ENCODE peak calls at places on chromosomes 16 and 17, in six cellular contexts. R is keratinocyte, J is heart right ventricle, M is thoracic aorta, Q is neural progenitor cell, I is OCI-LY7. U is an unnamed sample.

GRCh38 chr17:37212184-37212583 is 163.6 kb upstream of the C17orf78 start:
- DNase-seq in R (no peak), J (no peak), I (no peak), M (no peak), Q (peak; percentile 23), U (no peak)

GRCh38 chr17:46950997-46951621 is 27.9 kb downstream of the RPRML start:
- DNase-seq in I (no peak), M (no peak), Q (peak; percentile 41), J (no peak), R (no peak), U (no peak)

GRCh38 chr16:28264656-28265055 is 27.7 kb upstream of the SBK1 start:
- DNase-seq in J (no peak), I (no peak), R (no peak), M (no peak), Q (no peak), U (no peak)

GRCh38 chr16:52407778-52408177 is 139.2 kb downstream of the TOX3 start:
- DNase-seq in M (no peak), R (no peak), I (no peak), J (no peak), Q (no peak), U (no peak)

GRCh38 chr17:79392598-79392997 is 218.3 kb downstream of the RBFOX3 start:
- DNase-seq in R (no peak), Q (no peak), I (no peak), J (no peak), M (no peak), U (no peak)

GRCh38 chr16:12398029-12398735 is 405.5 kb downstream of the CPPED1 start:
- DNase-seq in I (no peak), Q (no peak), R (no peak), M (no peak), J (no peak), U (no peak)

GRCh38 chr17:49471089-49471683 is 23.9 kb upstream of the NGFR start:
- DNase-seq in R (no peak), I (no peak), Q (peak; percentile 52), J (peak; percentile 43), M (no peak), U (no peak)

GRCh38 chr16:73082608-73083007 is 34.7 kb upstream of the ZFHX3 start:
- DNase-seq in M (no peak), R (peak; percentile 70), J (no peak), Q (no peak), I (no peak), U (no peak)

GRCh38 chr17:10107320-10108165 is 90.9 kb downstream of the GAS7 start:
- DNase-seq in J (no peak), I (no peak), M (no peak), R (no peak), Q (no peak), U (no peak)

GRCh38 chr17:75364078-75364477 is 41.4 kb downstream of the GRB2 start:
- DNase-seq in I (no peak), M (no peak), R (no peak), Q (no peak), J (no peak), U (no peak)

GRCh38 chr16:21283521-21284289 is 5.6 kb upstream of the CRYM start:
- DNase-seq in M (no peak), R (no peak), Q (peak; percentile 90), I (no peak), J (peak; percentile 43), U (peak; percentile 76)

GRCh38 chr16:12944300-12944699 is 42.9 kb downstream of the SHISA9 start:
- DNase-seq in Q (no peak), M (no peak), J (no peak), R (no peak), I (no peak), U (no peak)

DNA sequence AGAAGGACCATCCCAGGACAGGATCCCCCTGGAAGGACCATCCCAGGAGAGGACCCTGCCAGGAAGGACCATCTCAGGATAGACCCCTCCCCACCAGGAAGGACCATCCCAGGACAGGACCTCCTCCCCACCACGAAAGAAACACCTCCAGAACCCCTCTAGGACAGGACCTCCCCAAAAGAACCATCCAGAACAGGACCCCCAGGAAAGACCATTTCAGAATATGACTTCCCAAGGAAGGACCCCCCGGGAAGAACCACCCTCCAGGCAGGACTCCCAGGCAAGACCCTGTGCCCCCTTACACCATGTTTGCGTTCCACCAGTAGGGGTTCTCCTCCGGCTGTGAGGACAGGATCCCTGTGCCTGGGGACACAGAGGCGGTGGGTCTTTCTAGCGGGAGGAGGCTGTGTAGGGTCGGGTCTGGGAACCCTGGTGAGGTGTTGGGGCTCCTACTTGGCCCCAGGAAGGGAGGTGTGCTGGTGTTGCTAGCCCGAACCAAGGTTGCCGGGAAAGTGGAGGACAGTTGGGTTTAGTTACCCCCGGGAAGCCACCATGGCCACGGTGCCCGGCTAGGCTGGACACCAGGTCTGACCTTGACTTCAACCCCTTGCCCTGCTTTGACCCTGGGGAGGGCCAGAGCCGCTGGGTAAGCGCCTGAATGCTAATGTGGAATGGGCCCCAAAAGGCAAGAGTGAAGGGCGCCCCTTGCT is 2.2 kb downstream of the NOTUM start:
- DNase-seq in J (no peak), Q (no peak), R (no peak), M (no peak), I (no peak), U (no peak)
- H3K27ac ChIP-seq in J (no peak overlapping the region), Q (no peak overlapping the region), R (no peak overlapping the region), M (no peak overlapping the region), I (no peak overlapping the region), U (no peak overlapping the region)

DNA sequence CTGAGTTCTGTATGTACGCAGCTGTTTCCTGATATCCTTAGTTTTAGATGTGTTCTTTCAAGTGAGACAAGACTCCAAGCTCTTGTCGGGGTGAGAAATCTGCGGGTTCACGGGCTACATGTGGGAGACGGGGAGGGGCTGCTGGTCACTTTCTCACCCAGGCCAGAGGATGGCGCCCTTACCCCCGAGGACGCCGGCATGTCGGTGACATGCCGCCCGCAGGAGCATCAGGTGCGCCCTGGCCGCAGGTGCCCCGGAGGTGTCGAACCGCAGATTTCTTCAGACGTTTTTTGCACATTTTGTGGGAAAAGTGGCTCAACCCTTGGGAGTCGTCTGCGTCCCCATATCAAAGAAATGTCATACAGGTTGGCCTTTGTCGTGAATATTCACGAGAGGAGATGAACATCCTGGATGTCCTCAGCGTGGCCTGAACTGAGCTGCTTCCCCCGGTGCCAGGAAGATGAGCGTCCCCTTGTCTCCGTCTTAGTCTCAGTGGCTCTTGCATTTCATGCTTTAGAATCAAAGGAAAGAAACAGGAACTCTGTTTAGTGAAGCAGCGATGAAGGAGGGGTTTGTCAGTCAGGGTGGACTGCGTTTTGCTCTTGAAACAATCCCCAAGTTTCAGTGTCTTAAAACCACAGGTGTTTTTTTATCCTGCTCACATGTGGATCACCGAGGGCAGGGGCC is 75.3 kb upstream of the ZNF750 start:
- DNase-seq in I (peak; percentile 92), J (no peak), Q (no peak), R (no peak), M (no peak), U (no peak)
- TF ChIP-seq CTCF in I (peak; percentile 89), J (no peak), Q (peak; percentile 32), R (no peak), M (no peak), U (no peak)

GRCh38 chr17:38455288-38455915 is 27.1 kb downstream of the ARHGAP23 start:
- DNase-seq in R (no peak), J (no peak), I (no peak), Q (peak; percentile 59), M (no peak), U (no peak)
- H3K4me3 ChIP-seq in R (no peak overlapping the region), J (peak overlapping the region; percentile 50), I (no peak overlapping the region), Q (no peak overlapping the region), M (peak overlapping the region; percentile 72), U (peak overlapping the region; percentile 48)

GRCh38 chr17:18954321-18954720 is 2.4 kb downstream of the SLC5A10 start:
- DNase-seq in Q (no peak), J (no peak), M (no peak), R (no peak), I (no peak), U (peak; percentile 48)

GRCh38 chr17:18951941-18952842 is at the start of gene SLC5A10:
- DNase-seq in R (no peak), M (no peak), Q (peak; percentile 47), I (no peak), J (no peak), U (peak; percentile 46)

GRCh38 chr17:18955009-18955408 is 3.0 kb downstream of the SLC5A10 start:
- DNase-seq in J (no peak), I (no peak), Q (no peak), M (no peak), R (no peak), U (no peak)

GRCh38 chr17:18950944-18951905 is 740 bp upstream of the SLC5A10 start:
- DNase-seq in Q (no peak), I (no peak), J (no peak), M (no peak), R (no peak), U (peak; percentile 72)

DNA sequence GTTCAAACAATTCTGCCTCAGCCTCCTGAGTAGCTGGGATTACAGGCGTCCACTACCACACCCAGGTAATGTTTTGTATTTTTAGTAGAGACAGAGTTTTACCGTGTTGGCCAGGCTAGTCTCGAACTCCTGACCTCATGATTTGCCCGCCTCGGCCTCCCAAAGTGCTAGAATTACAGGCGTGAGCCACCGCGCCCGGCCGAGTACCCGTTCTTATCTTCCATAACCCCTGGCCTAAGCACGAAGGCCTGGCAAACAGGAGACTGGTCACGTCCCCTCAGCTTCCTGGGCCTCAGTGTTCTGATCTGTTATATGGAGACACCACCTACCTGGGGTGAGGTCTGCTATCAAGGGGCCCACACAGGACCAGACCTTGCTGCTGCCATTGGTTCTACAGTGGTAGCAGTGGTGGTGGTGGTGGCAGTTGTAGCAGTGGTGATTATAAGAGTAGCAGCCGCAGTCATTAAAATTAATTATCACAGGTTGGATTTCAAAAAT is 1.3 kb downstream of the SLC5A10 start:
- DNase-seq in J (no peak), R (no peak), M (no peak), Q (no peak), I (no peak), U (peak; percentile 48)
- H3K27ac ChIP-seq in J (no peak overlapping the region), R (no peak overlapping the region), M (no peak overlapping the region), Q (no peak overlapping the region), I (no peak overlapping the region), U (no peak overlapping the region)

DNA sequence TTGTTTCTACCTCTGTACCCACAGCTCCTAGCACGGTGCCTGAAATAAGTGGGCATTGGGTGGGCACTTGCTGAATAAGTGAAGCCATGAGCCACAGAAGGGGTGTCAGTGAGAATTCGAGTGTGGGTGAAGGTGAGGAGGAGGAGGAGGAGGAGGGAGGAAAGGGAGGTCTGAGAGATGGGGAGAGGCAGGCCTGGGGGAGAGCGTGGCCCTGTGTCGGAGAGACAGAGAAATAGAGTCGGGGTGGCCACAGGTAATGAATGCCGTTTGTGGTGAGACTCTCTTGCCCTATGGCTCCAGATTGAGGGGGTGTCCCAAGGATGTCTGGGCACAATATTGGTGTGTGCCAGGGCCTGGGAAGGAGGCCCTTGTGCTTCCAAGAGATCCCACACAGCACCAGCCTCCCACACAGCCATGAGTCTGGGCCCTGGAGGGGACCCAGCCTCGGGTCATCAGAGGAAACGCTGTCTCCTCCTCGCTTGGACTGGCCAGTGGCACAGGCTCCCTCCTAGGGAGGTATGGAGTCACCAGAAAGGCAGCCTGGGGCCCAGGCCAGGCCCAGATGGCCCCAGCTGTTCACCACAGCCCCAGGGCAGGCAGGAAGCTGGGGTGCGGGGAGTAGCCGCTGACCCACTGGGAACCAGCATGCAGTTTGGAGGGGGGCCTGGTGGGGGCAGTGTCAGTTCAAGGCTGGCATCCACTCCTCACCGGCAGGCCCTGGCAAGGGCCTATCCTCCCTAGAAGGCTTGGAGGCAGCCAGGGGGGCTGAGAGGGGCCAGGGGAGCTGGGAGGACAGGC is 49.0 kb downstream of the SDK2 start:
- DNase-seq in I (peak; percentile 55), R (no peak), M (no peak), Q (peak; percentile 64), J (peak; percentile 17), U (peak; percentile 71)
- TF ChIP-seq CTCF in I (peak; percentile 71), R (peak; percentile 61), M (peak; percentile 42), Q (peak; percentile 68), J (peak; percentile 8), U (peak; percentile 44)

U was measured in upper lobe of right lung.